ENCODE peak calls at places on chromosomes 13 and 19, in six cellular contexts. One of them, this sample, is unnamed.

GRCh38 chr19:48121909-48122371 is 11.3 kb upstream of the PLA2G4C start:
- DNase-seq in GM12865: peak; percentile 54
- DNase-seq in breast epithelium: peak; percentile 64
- DNase-seq in astrocyte of the cerebellum: no peak
- DNase-seq in lung: no peak
- DNase-seq in tibial nerve: no peak
- DNase-seq in this sample: peak; percentile 47

GRCh38 chr19:47226426-47227346 is 4.3 kb downstream of the BBC3 start:
- DNase-seq in GM12865: peak; percentile 95
- DNase-seq in breast epithelium: peak; percentile 84
- DNase-seq in astrocyte of the cerebellum: no peak
- DNase-seq in lung: peak; percentile 86
- DNase-seq in tibial nerve: peak; percentile 72
- DNase-seq in this sample: peak; percentile 35

GRCh38 chr19:36114763-36115452 is at the start of gene POLR2I:
- DNase-seq in GM12865: peak; percentile 100
- DNase-seq in breast epithelium: peak; percentile 100
- DNase-seq in astrocyte of the cerebellum: peak; percentile 100
- DNase-seq in lung: peak; percentile 99
- DNase-seq in tibial nerve: peak; percentile 99
- DNase-seq in this sample: peak; percentile 99

GRCh38 chr19:13022111-13022858 is 27.0 kb downstream of the NFIX start:
- DNase-seq in GM12865: peak; percentile 56
- DNase-seq in breast epithelium: no peak
- DNase-seq in astrocyte of the cerebellum: no peak
- DNase-seq in lung: no peak
- DNase-seq in tibial nerve: no peak
- DNase-seq in this sample: no peak

GRCh38 chr19:58038688-58039204 is 4.9 kb downstream of the ZSCAN1 start:
- DNase-seq in GM12865: no peak
- DNase-seq in breast epithelium: no peak
- DNase-seq in astrocyte of the cerebellum: no peak
- DNase-seq in lung: no peak
- DNase-seq in tibial nerve: no peak
- DNase-seq in this sample: no peak

GRCh38 chr19:31175564-31176348 is 173.5 kb downstream of the TSHZ3 start:
- DNase-seq in GM12865: no peak
- DNase-seq in breast epithelium: no peak
- DNase-seq in astrocyte of the cerebellum: no peak
- DNase-seq in lung: no peak
- DNase-seq in tibial nerve: no peak
- DNase-seq in this sample: no peak

GRCh38 chr19:51295382-51296126 is 15.9 kb upstream of the IGLON5 start:
- DNase-seq in GM12865: no peak
- DNase-seq in breast epithelium: no peak
- DNase-seq in astrocyte of the cerebellum: no peak
- DNase-seq in lung: no peak
- DNase-seq in tibial nerve: no peak
- DNase-seq in this sample: no peak

GRCh38 chr19:38032151-38032550 is 125.1 kb downstream of the SIPA1L3 start:
- DNase-seq in GM12865: no peak
- DNase-seq in breast epithelium: no peak
- DNase-seq in astrocyte of the cerebellum: peak; percentile 53
- DNase-seq in lung: no peak
- DNase-seq in tibial nerve: no peak
- DNase-seq in this sample: no peak

GRCh38 chr19:29878973-29879654 is 62.9 kb upstream of the URI1 start:
- DNase-seq in GM12865: no peak
- DNase-seq in breast epithelium: no peak
- DNase-seq in astrocyte of the cerebellum: no peak
- DNase-seq in lung: no peak
- DNase-seq in tibial nerve: no peak
- DNase-seq in this sample: peak; percentile 9

GRCh38 chr19:52991484-52991883 is 22.2 kb upstream of the ERVV-1 start:
- DNase-seq in GM12865: no peak
- DNase-seq in breast epithelium: no peak
- DNase-seq in astrocyte of the cerebellum: no peak
- DNase-seq in lung: no peak
- DNase-seq in tibial nerve: no peak
- DNase-seq in this sample: peak; percentile 4

GRCh38 chr13:110546933-110547332 is 14.6 kb downstream of the RAB20 start:
- DNase-seq in GM12865: no peak
- DNase-seq in breast epithelium: peak; percentile 77
- DNase-seq in astrocyte of the cerebellum: peak; percentile 71
- DNase-seq in lung: peak; percentile 88
- DNase-seq in tibial nerve: peak; percentile 65
- DNase-seq in this sample: peak; percentile 19

GRCh38 chr19:10881403-10882107 is 10.2 kb downstream of the CARM1 start:
- DNase-seq in GM12865: no peak
- DNase-seq in breast epithelium: no peak
- DNase-seq in astrocyte of the cerebellum: no peak
- DNase-seq in lung: no peak
- DNase-seq in tibial nerve: no peak
- DNase-seq in this sample: no peak

GRCh38 chr13:36512771-36513170 is 80.5 kb downstream of the CCNA1 start:
- DNase-seq in GM12865: no peak
- DNase-seq in breast epithelium: no peak
- DNase-seq in astrocyte of the cerebellum: no peak
- DNase-seq in lung: no peak
- DNase-seq in tibial nerve: no peak
- DNase-seq in this sample: no peak

GRCh38 chr13:40789275-40790231 is at the start of gene SLC25A15:
- DNase-seq in GM12865: peak; percentile 92
- DNase-seq in breast epithelium: peak; percentile 44
- DNase-seq in astrocyte of the cerebellum: no peak
- DNase-seq in lung: peak; percentile 81
- DNase-seq in tibial nerve: peak; percentile 50
- DNase-seq in this sample: no peak

GRCh38 chr19:55437410-55437809 is 5.7 kb downstream of the SHISA7 start:
- DNase-seq in GM12865: no peak
- DNase-seq in breast epithelium: no peak
- DNase-seq in astrocyte of the cerebellum: no peak
- DNase-seq in lung: peak; percentile 70
- DNase-seq in tibial nerve: no peak
- DNase-seq in this sample: no peak

GRCh38 chr19:19063183-19064097 is at the start of gene SLC25A42:
- DNase-seq in GM12865: peak; percentile 100
- DNase-seq in breast epithelium: peak; percentile 97
- DNase-seq in astrocyte of the cerebellum: peak; percentile 99
- DNase-seq in lung: peak; percentile 99
- DNase-seq in tibial nerve: peak; percentile 99
- DNase-seq in this sample: peak; percentile 99
- TF ChIP-seq CTCF in GM12865: no peak
- TF ChIP-seq CTCF in breast epithelium: no peak
- TF ChIP-seq CTCF in astrocyte of the cerebellum: no peak
- TF ChIP-seq CTCF in lung: no peak
- TF ChIP-seq CTCF in tibial nerve: no peak
- TF ChIP-seq CTCF in this sample: no peak

DNA sequence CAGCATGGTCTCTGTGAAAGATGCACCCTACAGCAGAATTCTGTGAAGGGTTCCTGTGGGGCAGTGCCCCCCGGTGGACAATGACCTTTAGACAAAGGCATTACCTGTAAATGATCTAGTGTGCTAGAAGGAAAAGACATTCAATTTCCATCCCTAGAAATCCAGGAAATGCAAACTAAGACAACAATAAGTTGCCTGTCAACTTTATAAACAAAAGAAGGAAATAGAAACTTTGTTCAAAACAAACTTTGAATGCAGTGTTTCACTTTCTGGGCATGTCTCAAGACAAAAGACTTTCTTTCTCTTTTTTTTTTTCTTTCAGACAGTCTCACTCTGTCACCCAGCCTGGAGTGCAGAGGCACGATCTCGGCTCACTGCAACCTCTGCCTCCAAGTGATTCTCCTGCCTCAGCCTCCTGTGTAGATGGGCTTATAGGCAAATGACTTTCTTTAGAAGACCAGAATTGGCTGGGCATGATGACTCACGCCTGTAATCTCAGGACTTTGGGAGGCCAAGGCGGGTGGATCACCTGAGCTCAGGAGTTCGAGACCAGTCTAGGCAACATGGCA is 15.5 kb downstream of the TEX101 start:
- DNase-seq in GM12865: peak; percentile 8
- DNase-seq in breast epithelium: no peak
- DNase-seq in astrocyte of the cerebellum: no peak
- DNase-seq in lung: no peak
- DNase-seq in tibial nerve: no peak
- DNase-seq in this sample: no peak
- TF ChIP-seq CTCF in GM12865: peak; percentile 9
- TF ChIP-seq CTCF in breast epithelium: no peak
- TF ChIP-seq CTCF in astrocyte of the cerebellum: no peak
- TF ChIP-seq CTCF in lung: no peak
- TF ChIP-seq CTCF in tibial nerve: no peak
- TF ChIP-seq CTCF in this sample: peak; percentile 12

GRCh38 chr13:93927431-93927830 is 552.1 kb downstream of the DCT start:
- DNase-seq in GM12865: no peak
- DNase-seq in breast epithelium: no peak
- DNase-seq in astrocyte of the cerebellum: no peak
- DNase-seq in lung: no peak
- DNase-seq in tibial nerve: no peak
- DNase-seq in this sample: no peak

GRCh38 chr13:93925976-93926375 is 553.5 kb downstream of the DCT start:
- DNase-seq in GM12865: no peak
- DNase-seq in breast epithelium: no peak
- DNase-seq in astrocyte of the cerebellum: no peak
- DNase-seq in lung: no peak
- DNase-seq in tibial nerve: no peak
- DNase-seq in this sample: no peak

DNA sequence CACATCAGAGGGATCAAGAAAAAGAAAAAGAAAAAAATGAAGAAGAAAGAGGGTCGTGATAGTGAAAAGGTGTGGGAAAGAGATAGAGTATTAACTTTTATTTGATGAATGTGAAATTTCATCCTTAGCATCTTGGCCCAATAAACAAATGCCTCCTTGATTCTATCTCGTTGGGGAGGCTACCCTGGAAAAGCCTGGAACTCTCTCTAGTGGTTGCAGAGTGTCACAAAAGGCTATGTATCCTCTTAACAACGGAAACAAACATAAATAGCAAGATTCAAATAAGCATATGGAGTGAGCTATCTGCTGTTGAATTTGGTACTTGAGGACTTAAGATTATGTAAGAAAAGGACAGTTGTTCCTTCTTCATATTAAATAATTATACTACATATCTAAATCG is 557.4 kb downstream of the DCT start:
- DNase-seq in GM12865: no peak
- DNase-seq in breast epithelium: no peak
- DNase-seq in astrocyte of the cerebellum: no peak
- DNase-seq in lung: no peak
- DNase-seq in tibial nerve: no peak
- DNase-seq in this sample: no peak
- TF ChIP-seq CTCF in GM12865: no peak
- TF ChIP-seq CTCF in breast epithelium: no peak
- TF ChIP-seq CTCF in astrocyte of the cerebellum: no peak
- TF ChIP-seq CTCF in lung: no peak
- TF ChIP-seq CTCF in tibial nerve: no peak
- TF ChIP-seq CTCF in this sample: no peak

GRCh38 chr19:18339703-18340102 is 695 bp upstream of the PGPEP1 start:
- DNase-seq in GM12865: peak; percentile 41
- DNase-seq in breast epithelium: no peak
- DNase-seq in astrocyte of the cerebellum: no peak
- DNase-seq in lung: no peak
- DNase-seq in tibial nerve: no peak
- DNase-seq in this sample: no peak
- TF ChIP-seq CTCF in GM12865: peak; percentile 27
- TF ChIP-seq CTCF in breast epithelium: no peak
- TF ChIP-seq CTCF in astrocyte of the cerebellum: peak; percentile 40
- TF ChIP-seq CTCF in lung: no peak
- TF ChIP-seq CTCF in tibial nerve: no peak
- TF ChIP-seq CTCF in this sample: peak; percentile 26

GRCh38 chr19:1780272-1780957 is 27.1 kb downstream of the ONECUT3 start:
- DNase-seq in GM12865: peak; percentile 41
- DNase-seq in breast epithelium: no peak
- DNase-seq in astrocyte of the cerebellum: no peak
- DNase-seq in lung: no peak
- DNase-seq in tibial nerve: no peak
- DNase-seq in this sample: no peak
- TF ChIP-seq CTCF in GM12865: no peak
- TF ChIP-seq CTCF in breast epithelium: no peak
- TF ChIP-seq CTCF in astrocyte of the cerebellum: peak; percentile 25
- TF ChIP-seq CTCF in lung: no peak
- TF ChIP-seq CTCF in tibial nerve: no peak
- TF ChIP-seq CTCF in this sample: peak; percentile 42

DNA sequence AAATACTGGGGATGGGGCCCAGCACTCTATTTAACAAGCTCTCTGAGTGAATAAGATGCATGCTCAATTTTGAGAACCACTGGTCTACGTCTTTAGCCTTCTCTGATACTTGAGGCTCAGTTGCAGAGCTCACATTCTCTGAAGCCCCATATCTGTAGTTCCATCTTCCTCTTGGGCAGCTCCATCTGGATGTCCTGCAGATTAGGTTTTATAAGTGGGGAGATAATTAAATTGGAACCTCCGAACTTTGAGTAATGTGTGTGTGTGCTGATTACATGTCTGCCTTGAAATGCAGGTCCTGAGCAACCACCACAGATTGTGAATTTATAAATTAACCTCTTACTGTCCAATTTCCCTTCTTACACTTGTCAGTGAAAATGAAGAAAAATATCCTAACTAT is 7.2 kb upstream of the RASL11A start:
- DNase-seq in GM12865: no peak
- DNase-seq in breast epithelium: no peak
- DNase-seq in astrocyte of the cerebellum: no peak
- DNase-seq in lung: no peak
- DNase-seq in tibial nerve: no peak
- DNase-seq in this sample: no peak
- TF ChIP-seq CTCF in GM12865: no peak
- TF ChIP-seq CTCF in breast epithelium: no peak
- TF ChIP-seq CTCF in astrocyte of the cerebellum: no peak
- TF ChIP-seq CTCF in lung: no peak
- TF ChIP-seq CTCF in tibial nerve: no peak
- TF ChIP-seq CTCF in this sample: no peak

DNA sequence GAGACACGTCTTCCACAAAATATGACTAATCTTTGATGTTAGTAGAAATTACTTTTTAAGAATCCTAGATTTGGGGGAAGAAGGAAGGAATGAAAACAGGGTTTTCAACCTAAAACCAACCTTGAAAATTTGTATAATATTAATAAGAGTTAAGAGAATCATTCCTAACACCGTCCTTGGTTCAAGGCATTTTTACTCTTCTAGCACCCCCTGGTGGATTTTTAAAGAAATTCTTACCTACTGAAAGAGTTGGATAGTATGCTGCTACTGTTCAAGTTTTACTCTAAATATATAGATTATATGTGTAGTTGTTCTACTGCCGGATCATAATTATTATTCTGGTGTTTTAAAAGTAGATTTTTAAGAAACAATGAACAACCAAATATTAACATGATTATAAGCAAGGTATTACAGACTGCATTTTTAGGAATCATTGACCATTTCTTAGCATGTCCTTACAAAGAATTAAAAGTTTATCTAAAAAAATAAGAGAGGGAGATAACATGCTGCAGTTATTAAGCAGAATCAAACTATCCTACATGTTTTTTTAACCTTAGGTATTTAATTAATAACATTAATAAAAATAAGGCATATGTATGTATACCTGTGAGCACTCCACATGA is 7.4 kb upstream of the SLITRK6 start:
- DNase-seq in GM12865: peak; percentile 41
- DNase-seq in breast epithelium: no peak
- DNase-seq in astrocyte of the cerebellum: peak; percentile 62
- DNase-seq in lung: no peak
- DNase-seq in tibial nerve: no peak
- DNase-seq in this sample: no peak
- TF ChIP-seq CTCF in GM12865: peak; percentile 41
- TF ChIP-seq CTCF in breast epithelium: peak; percentile 50
- TF ChIP-seq CTCF in astrocyte of the cerebellum: peak; percentile 31
- TF ChIP-seq CTCF in lung: peak; percentile 14
- TF ChIP-seq CTCF in tibial nerve: peak; percentile 46
- TF ChIP-seq CTCF in this sample: peak; percentile 44

This sample was measured in BJ.